ENCODE peak calls at places on chromosomes 2 and 18, in ten cellular contexts. L is heart right ventricle; G is NB4; P is CD8-positive, alpha-beta T cell; J is kidney epithelial cell; D is tibial artery; Y is dorsolateral prefrontal cortex; K is pancreas; V is adrenal gland; C is coronary artery. H is an unnamed sample.

GRCh38 chr18:68417166-68417776 is 297.6 kb downstream of the TMX3 start:
- DNase-seq in L (no peak), V (no peak), J (no peak), Y (no peak), K (no peak), C (no peak), P (no peak), D (no peak), G (no peak), H (no peak)

GRCh38 chr2:10914272-10914693 is 2.5 kb downstream of the KCNF1 start:
- DNase-seq in C (no peak), V (no peak), K (no peak), G (peak), Y (no peak), L (no peak), D (no peak), P (no peak), J (no peak), H (no peak)

GRCh38 chr2:64322433-64322832 is 131.5 kb upstream of the LGALSL start:
- DNase-seq in Y (no peak), P (no peak), J (no peak), D (no peak), V (no peak), G (no peak), C (no peak), L (no peak), K (peak), H (no peak)

GRCh38 chr2:159195719-159196118 is 90.8 kb downstream of the WDSUB1 start:
- DNase-seq in K (no peak), D (no peak), P (no peak), C (no peak), J (no peak), G (no peak), L (peak), Y (peak), V (no peak), H (no peak)

GRCh38 chr2:210086930-210087329 is 84.3 kb downstream of the KANSL1L start:
- DNase-seq in L (no peak), Y (no peak), K (no peak), G (no peak), V (no peak), P (no peak), J (no peak), C (no peak), D (no peak), H (no peak)

GRCh38 chr2:152098798-152099654 is at the start of gene CACNB4:
- DNase-seq in G (peak), Y (no peak), P (no peak), J (no peak), L (peak), V (peak), D (no peak), C (no peak), K (peak), H (no peak)

GRCh38 chr2:135762530-135762929 is 20.9 kb downstream of the UBXN4 start:
- DNase-seq in G (no peak), P (no peak), J (no peak), V (no peak), L (no peak), Y (no peak), D (no peak), C (no peak), K (no peak), H (no peak)

GRCh38 chr2:240596491-240596931 is 10.0 kb downstream of the CAPN10 start:
- DNase-seq in G (no peak), K (peak), P (no peak), D (peak), V (no peak), L (peak), J (no peak), Y (peak), C (no peak), H (no peak)

GRCh38 chr2:54545700-54546450 is 89.7 kb downstream of the SPTBN1 start:
- DNase-seq in K (no peak), Y (no peak), L (no peak), P (no peak), C (no peak), D (no peak), G (no peak), V (no peak), J (peak), H (no peak)

GRCh38 chr2:120431386-120432292 is 85.7 kb downstream of the INHBB start:
- DNase-seq in V (no peak), C (peak), P (no peak), L (no peak), J (no peak), Y (no peak), G (no peak), K (no peak), D (no peak), H (no peak)

GRCh38 chr2:192194065-192194865 is 468 bp downstream of the TMEFF2 start:
- DNase-seq in D (peak), P (peak), V (no peak), Y (peak), J (no peak), C (no peak), K (peak), G (no peak), L (no peak), H (no peak)

GRCh38 chr18:49250819-49251388 is 209.5 kb downstream of the DYM start:
- DNase-seq in L (no peak), Y (no peak), P (no peak), C (no peak), K (no peak), J (no peak), G (peak), D (no peak), V (peak), H (no peak)

GRCh38 chr2:176595986-176596385 is 326.7 kb downstream of the MTX2 start:
- DNase-seq in G (no peak), J (no peak), P (no peak), Y (no peak), V (no peak), C (no peak), D (no peak), K (no peak), L (no peak), H (no peak)

GRCh38 chr2:80506563-80506962 is 202.0 kb upstream of the LRRTM1 start:
- DNase-seq in C (no peak), J (no peak), G (peak), V (no peak), L (no peak), K (no peak), P (no peak), Y (no peak), D (no peak), H (no peak)

GRCh38 chr2:26607698-26608097 is 33.5 kb downstream of the CIB4 start:
- DNase-seq in P (no peak), C (peak), Y (no peak), J (no peak), L (no peak), K (no peak), D (peak), V (no peak), G (no peak), H (no peak)

GRCh38 chr18:73462092-73462491 is 594.3 kb upstream of the NETO1 start:
- DNase-seq in K (no peak), G (no peak), J (no peak), P (no peak), V (peak), D (no peak), L (peak), C (no peak), Y (no peak), H (no peak)

GRCh38 chr2:240397924-240398611 is 37.4 kb upstream of the GPC1 start:
- DNase-seq in V (no peak), P (no peak), C (no peak), L (no peak), K (no peak), D (peak), Y (no peak), G (no peak), J (no peak), H (no peak)

GRCh38 chr2:47221956-47222355 is 66.8 kb upstream of the STPG4 start:
- DNase-seq in V (no peak), P (no peak), K (no peak), L (no peak), C (peak), G (no peak), D (peak), J (no peak), Y (no peak), H (no peak)

GRCh38 chr2:219522111-219523030 is 8.1 kb downstream of the ASIC4 start:
- DNase-seq in Y (no peak), P (peak), D (no peak), C (no peak), G (no peak), L (no peak), K (peak), J (peak), V (peak), H (no peak)

GRCh38 chr2:219406861-219407230 is 11.3 kb upstream of the DES start:
- DNase-seq in V (no peak), P (no peak), J (peak), K (no peak), D (peak), C (peak), L (peak), Y (no peak), G (no peak), H (no peak)

GRCh38 chr2:74588664-74589063 is 34.1 kb downstream of the DOK1 start:
- DNase-seq in Y (no peak), G (no peak), D (no peak), K (no peak), J (no peak), C (no peak), P (no peak), L (no peak), V (no peak), H (no peak)

GRCh38 chr2:8513601-8514273 is 168.1 kb upstream of the ID2 start:
- DNase-seq in G (no peak), J (no peak), P (no peak), L (no peak), Y (no peak), V (no peak), K (no peak), C (no peak), D (no peak), H (no peak)

GRCh38 chr18:67636597-67637385 is 120.3 kb upstream of the DSEL start:
- DNase-seq in C (no peak), D (no peak), J (no peak), Y (no peak), L (no peak), P (no peak), G (no peak), K (peak), V (no peak), H (no peak)

GRCh38 chr18:7567487-7568425 is 640 bp downstream of the PTPRM start:
- DNase-seq in D (peak), P (no peak), K (peak), Y (no peak), L (peak), J (no peak), G (no peak), C (peak), V (peak), H (no peak)

GRCh38 chr2:231514951-231515297 is 15.3 kb downstream of the NMUR1 start:
- DNase-seq in Y (no peak), G (peak), K (no peak), V (no peak), P (no peak), L (no peak), C (no peak), D (no peak), J (no peak), H (no peak)

GRCh38 chr2:172554352-172555271 is 1.3 kb upstream of the PDK1 start:
- DNase-seq in K (no peak), D (no peak), P (no peak), Y (no peak), V (peak), G (peak), J (no peak), L (no peak), C (no peak), H (no peak)

GRCh38 chr2:180478883-180479282 is 471.8 kb upstream of the CWC22 start:
- DNase-seq in Y (no peak), D (no peak), K (no peak), C (no peak), G (no peak), V (no peak), J (no peak), P (no peak), L (no peak), H (no peak)

GRCh38 chr2:47422560-47422959 is 19.6 kb downstream of the MSH2 start:
- DNase-seq in K (no peak), Y (no peak), G (no peak), J (no peak), D (no peak), V (no peak), C (no peak), L (no peak), P (no peak), H (no peak)

GRCh38 chr2:235162544-235163197 is 210.9 kb downstream of the SH3BP4 start:
- DNase-seq in G (no peak), V (no peak), L (no peak), D (no peak), J (no peak), Y (no peak), K (no peak), P (no peak), C (peak), H (no peak)

DNA sequence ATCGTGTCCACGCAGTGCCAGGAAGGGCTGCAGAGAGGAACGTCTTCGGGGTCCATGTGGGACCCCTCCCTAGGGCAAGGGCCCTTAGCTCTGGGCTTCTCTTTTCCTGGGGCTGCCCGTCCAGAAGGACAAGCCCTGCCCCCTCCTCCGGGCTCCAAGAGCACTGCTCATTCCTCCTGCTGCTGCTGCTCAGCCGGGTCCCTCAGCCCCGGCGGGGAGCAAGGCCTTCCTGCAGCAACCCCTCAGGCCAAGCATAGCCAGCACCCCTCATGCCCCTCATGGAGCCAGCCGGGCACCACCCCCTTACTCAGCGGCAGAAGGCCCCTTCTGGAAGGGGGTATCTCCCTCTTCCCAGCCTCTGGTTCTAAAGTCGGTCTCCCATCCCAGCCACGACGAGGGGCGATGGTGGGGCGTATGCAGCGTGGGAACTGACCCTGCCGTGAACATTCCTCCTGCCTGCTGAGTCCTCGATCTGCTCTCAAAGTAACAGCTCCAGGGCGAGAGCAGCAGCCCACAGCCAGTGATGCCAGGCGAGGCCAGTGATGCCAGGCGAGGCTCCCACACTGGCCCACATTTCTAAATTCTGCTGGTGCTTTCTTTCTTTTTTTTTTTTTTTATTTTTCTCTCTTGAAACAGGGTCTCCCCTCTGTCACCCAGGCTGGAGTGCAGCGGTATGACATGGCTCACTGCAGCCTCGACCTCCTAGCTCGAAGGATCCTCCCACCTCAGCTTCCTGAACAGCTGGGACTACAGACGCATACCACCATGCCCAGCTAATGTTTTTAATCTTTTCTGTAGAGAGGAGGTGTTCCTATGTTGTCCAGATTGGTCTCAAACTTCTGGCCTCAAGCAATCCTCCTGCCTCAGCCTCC is 99.7 kb downstream of the HDAC4 start:
- DNase-seq in C (peak), J (no peak), D (peak), P (no peak), Y (peak), G (no peak), K (peak), V (no peak), L (no peak), H (no peak)
- H3K4me3 ChIP-seq in C (no peak), J (no peak), D (no peak), P (no peak), Y (peak), G (no peak), K (no peak), V (no peak), L (no peak), H (no peak)

GRCh38 chr2:68098398-68098797 is 35.6 kb upstream of the C1D start:
- DNase-seq in K (no peak), C (no peak), G (no peak), Y (no peak), L (no peak), P (no peak), V (no peak), J (no peak), D (no peak), H (no peak)
- TF ChIP-seq CTCF in K (no peak), C (no peak), G (no peak), Y (no peak), L (no peak), P (no peak), V (no peak), J (no peak), D (no peak), H (no peak)

DNA sequence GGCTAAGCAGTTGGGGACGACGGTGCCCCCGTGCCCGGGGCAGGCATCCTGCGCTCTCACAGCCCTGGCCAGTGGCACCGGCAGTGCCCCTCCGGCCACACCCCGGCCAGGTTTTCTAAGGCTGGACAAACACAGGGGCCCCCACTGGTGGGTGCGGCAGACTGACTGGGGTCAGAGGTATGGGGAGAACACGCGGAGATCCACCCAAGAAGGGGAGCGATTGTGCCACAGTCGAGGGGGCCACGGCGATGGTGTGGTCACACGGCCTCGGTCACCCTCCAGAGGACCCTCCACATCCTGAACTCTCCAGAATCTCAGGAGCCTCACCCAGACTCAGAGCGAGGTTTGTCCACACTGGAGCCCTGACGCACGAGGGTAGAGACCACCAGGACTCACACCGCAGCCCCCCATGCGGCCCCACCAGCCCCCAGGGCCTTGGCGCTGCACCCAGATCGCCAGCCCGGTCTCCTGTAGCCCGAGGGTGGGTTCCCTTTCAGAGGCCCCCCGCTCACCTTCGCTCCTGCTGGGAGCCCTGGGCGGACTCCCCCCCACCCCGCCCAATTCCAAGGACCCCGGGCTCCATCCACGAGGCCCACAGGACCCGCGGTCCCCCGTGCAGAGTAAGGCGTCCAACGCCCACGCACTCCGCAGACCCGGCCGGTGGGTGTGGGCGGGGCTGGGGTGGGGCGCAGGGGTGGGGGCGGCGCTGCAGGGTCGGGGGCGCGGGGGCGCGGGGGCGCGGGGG is 15.2 kb downstream of the PDCD1 start:
- DNase-seq in G (no peak), D (no peak), V (no peak), C (peak), K (peak), L (no peak), P (peak), Y (no peak), J (no peak), H (no peak)
- H3K4me3 ChIP-seq in G (peak), D (peak), V (no peak), C (peak), K (no peak), L (peak), P (peak), Y (no peak), J (no peak), H (peak)

GRCh38 chr2:237171396-237171795 is 85.7 kb downstream of the COPS8 start:
- DNase-seq in P (no peak), Y (no peak), L (no peak), G (peak), C (no peak), K (no peak), D (peak), J (peak), V (peak), H (no peak)
- TF ChIP-seq CTCF in P (no peak), Y (no peak), L (no peak), G (no peak), C (no peak), K (no peak), D (peak), J (peak), V (peak), H (no peak)

DNA sequence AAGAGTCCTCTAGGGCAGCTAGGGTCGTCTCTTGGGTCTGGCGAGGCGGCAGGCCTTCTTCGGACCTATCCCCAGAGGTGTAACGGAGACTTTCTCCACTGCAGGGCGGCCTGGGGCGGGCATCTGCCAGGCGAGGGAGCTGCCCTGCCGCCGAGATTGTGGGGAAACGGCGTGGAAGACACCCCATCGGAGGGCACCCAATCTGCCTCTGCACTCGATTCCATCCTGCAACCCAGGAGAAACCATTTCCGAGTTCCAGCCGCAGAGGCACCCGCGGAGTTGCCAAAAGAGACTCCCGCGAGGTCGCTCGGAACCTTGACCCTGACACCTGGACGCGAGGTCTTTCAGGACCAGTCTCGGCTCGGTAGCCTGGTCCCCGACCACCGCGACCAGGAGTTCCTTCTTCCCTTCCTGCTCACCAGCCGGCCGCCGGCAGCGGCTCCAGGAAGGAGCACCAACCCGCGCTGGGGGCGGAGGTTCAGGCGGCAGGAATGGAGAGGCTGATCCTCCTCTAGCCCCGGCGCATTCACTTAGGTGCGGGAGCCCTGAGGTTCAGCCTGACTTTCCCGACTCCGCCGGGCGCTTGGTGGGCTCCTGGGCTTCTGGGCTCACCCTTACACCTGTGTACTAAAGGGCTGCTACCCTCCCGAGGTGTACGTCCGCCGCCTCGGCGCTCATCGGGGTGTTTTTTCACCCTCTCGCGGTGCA is 8.2 kb downstream of the SIX2 start:
- DNase-seq in K (peak), J (no peak), C (no peak), V (no peak), G (peak), P (no peak), L (no peak), D (no peak), Y (no peak), H (no peak)
- H3K4me3 ChIP-seq in K (peak), J (peak), C (peak), V (no peak), G (no peak), P (no peak), L (peak), D (peak), Y (no peak), H (no peak)

DNA sequence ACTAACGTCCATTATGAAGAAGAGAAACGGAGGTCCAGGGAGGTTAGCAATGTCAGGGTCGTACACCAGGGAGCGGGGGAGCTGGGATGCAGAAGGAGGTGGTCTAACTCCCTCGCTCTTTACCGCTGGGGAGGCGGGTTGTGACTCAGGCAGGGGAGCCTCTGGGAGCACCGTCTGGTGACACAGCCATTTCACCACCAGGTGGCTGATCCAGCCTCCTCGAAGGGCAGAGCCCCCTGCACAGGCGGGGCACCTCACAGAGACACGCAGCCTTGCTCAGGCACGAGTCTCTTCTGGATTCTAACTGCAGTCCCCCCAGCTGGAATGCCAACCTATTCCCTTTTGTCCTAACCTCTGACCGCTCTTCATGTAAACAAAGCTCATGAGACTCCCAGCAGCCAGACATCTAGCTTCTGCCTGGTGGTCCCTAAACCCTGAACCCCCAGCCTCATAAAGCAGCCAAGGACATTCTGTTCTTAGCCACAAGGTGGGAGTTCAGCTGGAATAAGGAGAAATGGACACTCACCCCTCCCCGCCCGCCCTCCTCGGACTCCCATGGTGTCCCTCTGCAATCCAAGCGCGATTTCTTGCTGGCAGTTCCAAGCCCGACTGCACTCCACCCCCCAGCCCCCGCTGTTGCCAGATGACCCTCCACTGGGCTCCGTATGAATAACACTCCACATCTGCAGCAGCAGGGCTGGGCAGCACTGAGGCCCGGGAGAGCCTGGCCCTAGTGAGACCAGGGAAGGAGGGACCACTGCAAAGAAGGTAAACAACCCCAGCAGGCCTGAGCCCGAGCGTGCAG is 84.4 kb downstream of the TNS1 start:
- DNase-seq in K (peak), L (no peak), V (no peak), J (no peak), P (no peak), Y (no peak), G (peak), C (no peak), D (peak), H (no peak)
- TF ChIP-seq CTCF in K (no peak), L (no peak), V (peak), J (peak), P (no peak), Y (no peak), G (peak), C (no peak), D (peak), H (no peak)

H was measured in GM12864.